ENCODE peak calls at places on chromosome 15, in four cellular contexts. One of them, this sample, is unnamed.

GRCh38 chr15:38461089-38461833 is 7.3 kb downstream of the FAM98B start:
- DNase-seq in SK-N-SH: no peak
- DNase-seq in HepG2: no peak
- DNase-seq in K562: peak
- DNase-seq in this sample: no peak

GRCh38 chr15:98668566-98669308 is 20.4 kb downstream of the IGF1R start:
- DNase-seq in SK-N-SH: no peak
- DNase-seq in HepG2: no peak
- DNase-seq in K562: no peak
- DNase-seq in this sample: no peak

GRCh38 chr15:67680645-67681044 is 138.1 kb downstream of the MAP2K5 start:
- DNase-seq in SK-N-SH: peak
- DNase-seq in HepG2: no peak
- DNase-seq in K562: peak
- DNase-seq in this sample: peak

GRCh38 chr15:69939513-69940440 is 157.9 kb downstream of the TLE3 start:
- DNase-seq in SK-N-SH: no peak
- DNase-seq in HepG2: no peak
- DNase-seq in K562: no peak
- DNase-seq in this sample: no peak

GRCh38 chr15:20352241-20353200 is 189.1 kb downstream of the GOLGA6L6 start:
- DNase-seq in SK-N-SH: no peak
- DNase-seq in HepG2: no peak
- DNase-seq in K562: no peak
- DNase-seq in this sample: no peak

GRCh38 chr15:99211926-99212325 is 37.5 kb downstream of the TTC23 start:
- DNase-seq in SK-N-SH: no peak
- DNase-seq in HepG2: no peak
- DNase-seq in K562: no peak
- DNase-seq in this sample: no peak

GRCh38 chr15:45179221-45179985 is 8.4 kb downstream of the SHF start:
- DNase-seq in SK-N-SH: peak
- DNase-seq in HepG2: peak
- DNase-seq in K562: peak
- DNase-seq in this sample: peak

GRCh38 chr15:44075535-44075934 is 119.5 kb downstream of the FRMD5 start:
- DNase-seq in SK-N-SH: no peak
- DNase-seq in HepG2: no peak
- DNase-seq in K562: no peak
- DNase-seq in this sample: no peak

GRCh38 chr15:75389791-75390382 is 21.5 kb upstream of the MAN2C1 start:
- DNase-seq in SK-N-SH: no peak
- DNase-seq in HepG2: no peak
- DNase-seq in K562: no peak
- DNase-seq in this sample: no peak

GRCh38 chr15:33278816-33279612 is 31.8 kb upstream of the RYR3 start:
- DNase-seq in SK-N-SH: no peak
- DNase-seq in HepG2: no peak
- DNase-seq in K562: no peak
- DNase-seq in this sample: peak

GRCh38 chr15:75453703-75454470 is 2.4 kb upstream of the SIN3A start:
- DNase-seq in SK-N-SH: peak
- DNase-seq in HepG2: peak
- DNase-seq in K562: peak
- DNase-seq in this sample: peak

GRCh38 chr15:54150255-54150654 is 172.0 kb downstream of the UNC13C start:
- DNase-seq in SK-N-SH: no peak
- DNase-seq in HepG2: no peak
- DNase-seq in K562: no peak
- DNase-seq in this sample: no peak

GRCh38 chr15:75307778-75308390 is 25.2 kb downstream of the GOLGA6D start:
- DNase-seq in SK-N-SH: peak
- DNase-seq in HepG2: peak
- DNase-seq in K562: peak
- DNase-seq in this sample: peak

GRCh38 chr15:36882487-36883108 is 217.8 kb downstream of the MEIS2 start:
- DNase-seq in SK-N-SH: no peak
- DNase-seq in HepG2: no peak
- DNase-seq in K562: no peak
- DNase-seq in this sample: no peak

GRCh38 chr15:81338422-81339007 is 14.6 kb upstream of the STARD5 start:
- DNase-seq in SK-N-SH: no peak
- DNase-seq in HepG2: no peak
- DNase-seq in K562: no peak
- DNase-seq in this sample: no peak

GRCh38 chr15:75138016-75138999 is 63.4 kb upstream of the C15orf39 start:
- DNase-seq in SK-N-SH: no peak
- DNase-seq in HepG2: no peak
- DNase-seq in K562: no peak
- DNase-seq in this sample: no peak

GRCh38 chr15:69414702-69415161 is 583 bp downstream of the KIF23 start:
- DNase-seq in SK-N-SH: no peak
- DNase-seq in HepG2: peak
- DNase-seq in K562: peak
- DNase-seq in this sample: peak

GRCh38 chr15:53658827-53659226 is 100.6 kb downstream of the WDR72 start:
- DNase-seq in SK-N-SH: no peak
- DNase-seq in HepG2: no peak
- DNase-seq in K562: no peak
- DNase-seq in this sample: peak

GRCh38 chr15:27674826-27675225 is 424.3 kb downstream of the OCA2 start:
- DNase-seq in SK-N-SH: no peak
- DNase-seq in HepG2: no peak
- DNase-seq in K562: no peak
- DNase-seq in this sample: no peak

GRCh38 chr15:70826634-70827033 is 27.3 kb downstream of the LARP6 start:
- DNase-seq in SK-N-SH: no peak
- DNase-seq in HepG2: peak
- DNase-seq in K562: no peak
- DNase-seq in this sample: no peak

GRCh38 chr15:80507638-80508316 is 103.6 kb downstream of the ARNT2 start:
- DNase-seq in SK-N-SH: no peak
- DNase-seq in HepG2: no peak
- DNase-seq in K562: no peak
- DNase-seq in this sample: no peak

GRCh38 chr15:51470512-51470911 is 129.1 kb downstream of the GLDN start:
- DNase-seq in SK-N-SH: no peak
- DNase-seq in HepG2: peak
- DNase-seq in K562: no peak
- DNase-seq in this sample: no peak

GRCh38 chr15:49154799-49155109 is 645 bp downstream of the COPS2 start:
- DNase-seq in SK-N-SH: no peak
- DNase-seq in HepG2: peak
- DNase-seq in K562: no peak
- DNase-seq in this sample: no peak

GRCh38 chr15:33031324-33031736 is 163.2 kb downstream of the FMN1 start:
- DNase-seq in SK-N-SH: no peak
- DNase-seq in HepG2: no peak
- DNase-seq in K562: no peak
- DNase-seq in this sample: no peak

GRCh38 chr15:28888900-28889299 is 3.1 kb downstream of the APBA2 start:
- DNase-seq in SK-N-SH: no peak
- DNase-seq in HepG2: no peak
- DNase-seq in K562: no peak
- DNase-seq in this sample: no peak

GRCh38 chr15:57795261-57795660 is 88.7 kb downstream of the POLR2M start:
- DNase-seq in SK-N-SH: no peak
- DNase-seq in HepG2: no peak
- DNase-seq in K562: no peak
- DNase-seq in this sample: no peak

GRCh38 chr15:64909546-64909945 is 2.2 kb upstream of the ANKDD1A start:
- DNase-seq in SK-N-SH: no peak
- DNase-seq in HepG2: no peak
- DNase-seq in K562: no peak
- DNase-seq in this sample: no peak

GRCh38 chr15:81407679-81408078 is 33.7 kb upstream of the TMC3 start:
- DNase-seq in SK-N-SH: no peak
- DNase-seq in HepG2: no peak
- DNase-seq in K562: no peak
- DNase-seq in this sample: no peak

DNA sequence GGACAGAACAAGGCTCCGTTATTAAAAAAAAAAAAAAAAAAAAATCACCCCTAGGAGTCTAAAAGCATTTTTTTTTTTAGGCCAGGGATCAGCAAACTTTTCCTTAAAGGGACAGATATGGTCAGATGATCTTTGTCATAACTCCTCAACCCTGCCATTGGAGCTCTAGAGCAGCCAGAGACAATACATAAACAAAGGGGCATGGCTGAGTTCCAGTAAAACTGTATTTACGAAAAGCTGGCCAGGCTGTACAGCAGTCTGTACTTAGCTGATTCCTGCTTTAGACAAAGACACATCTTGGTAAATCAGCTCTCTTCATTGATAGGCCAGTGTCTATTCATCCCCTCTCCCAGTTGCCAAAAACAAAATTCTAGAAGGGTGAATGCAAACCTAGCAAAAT is 35.1 kb downstream of the SENP8 start:
- DNase-seq in SK-N-SH: no peak
- DNase-seq in HepG2: no peak
- DNase-seq in K562: no peak
- DNase-seq in this sample: no peak
- TF ChIP-seq FOXM1 in SK-N-SH: no peak
- TF ChIP-seq FOXM1 in HepG2: no peak
- TF ChIP-seq FOXM1 in K562: no peak
- TF ChIP-seq FOXM1 in this sample: no peak

GRCh38 chr15:73965094-73965729 is 26.9 kb downstream of the STOML1 start:
- DNase-seq in SK-N-SH: no peak
- DNase-seq in HepG2: no peak
- DNase-seq in K562: no peak
- DNase-seq in this sample: peak
- TF ChIP-seq FOXM1 in SK-N-SH: no peak
- TF ChIP-seq FOXM1 in HepG2: no peak
- TF ChIP-seq FOXM1 in K562: no peak
- TF ChIP-seq FOXM1 in this sample: no peak

GRCh38 chr15:90036343-90036742 is 35.2 kb downstream of the ZNF710 start:
- DNase-seq in SK-N-SH: no peak
- DNase-seq in HepG2: no peak
- DNase-seq in K562: no peak
- DNase-seq in this sample: no peak
- TF ChIP-seq FOXM1 in SK-N-SH: no peak
- TF ChIP-seq FOXM1 in HepG2: no peak
- TF ChIP-seq FOXM1 in K562: no peak
- TF ChIP-seq FOXM1 in this sample: no peak

DNA sequence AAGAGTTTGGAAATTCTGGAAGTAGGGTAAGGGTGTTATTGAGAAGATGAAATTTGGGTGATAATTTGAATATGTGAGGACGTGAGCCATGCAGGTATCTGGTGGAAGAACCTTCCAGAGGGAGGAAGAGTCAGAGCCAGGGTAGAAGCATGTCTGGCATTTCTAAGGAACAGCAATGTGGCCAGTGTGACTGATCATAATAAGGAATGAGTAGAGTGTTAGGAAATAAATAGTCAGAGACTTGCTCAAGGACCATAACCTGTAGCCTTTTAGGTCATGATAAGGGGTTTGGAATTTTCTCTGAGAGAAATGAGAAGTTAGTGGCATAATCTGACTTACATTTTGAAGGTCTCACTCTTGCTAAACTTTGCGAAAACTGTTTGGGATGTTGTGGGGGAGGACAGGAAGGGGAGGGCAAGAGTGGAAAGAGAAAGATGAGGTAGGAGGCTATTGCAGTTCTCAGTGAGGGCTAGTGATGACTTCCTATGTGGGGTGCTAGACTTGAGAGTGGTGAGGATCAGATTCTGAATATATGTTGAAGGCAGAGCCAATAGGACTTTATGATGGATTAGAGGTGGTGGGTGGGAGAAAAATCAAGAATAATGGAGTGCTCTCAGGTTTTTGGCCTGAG is 568.3 kb downstream of the AGBL1 start:
- DNase-seq in SK-N-SH: no peak
- DNase-seq in HepG2: no peak
- DNase-seq in K562: no peak
- DNase-seq in this sample: no peak
- TF ChIP-seq FOXM1 in SK-N-SH: no peak
- TF ChIP-seq FOXM1 in HepG2: no peak
- TF ChIP-seq FOXM1 in K562: no peak
- TF ChIP-seq FOXM1 in this sample: no peak

DNA sequence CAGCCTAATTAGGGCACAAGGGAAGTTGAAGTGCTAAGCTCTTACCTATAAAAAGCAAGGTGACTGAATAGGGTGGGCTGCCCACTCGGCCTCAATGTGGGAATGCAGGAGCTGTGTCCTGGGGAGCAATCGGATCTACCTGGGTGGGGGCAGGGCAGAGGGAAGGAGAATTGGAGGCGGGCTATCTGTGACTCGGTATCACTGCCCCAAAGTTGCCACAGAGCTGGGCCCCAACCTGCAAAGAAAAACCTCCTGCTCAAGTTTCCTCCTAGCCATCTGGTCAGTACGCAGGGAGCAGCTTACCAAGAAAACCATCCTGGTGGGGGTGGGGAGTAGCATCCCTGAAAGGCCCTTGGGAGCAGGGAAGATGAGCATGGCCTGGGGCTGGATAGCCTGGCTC is 10.7 kb downstream of the CIB2 start:
- DNase-seq in SK-N-SH: no peak
- DNase-seq in HepG2: no peak
- DNase-seq in K562: no peak
- DNase-seq in this sample: no peak
- TF ChIP-seq FOXM1 in SK-N-SH: no peak
- TF ChIP-seq FOXM1 in HepG2: no peak
- TF ChIP-seq FOXM1 in K562: no peak
- TF ChIP-seq FOXM1 in this sample: no peak

GRCh38 chr15:59222106-59222505 is 15.5 kb downstream of the LDHAL6B start:
- DNase-seq in SK-N-SH: no peak
- DNase-seq in HepG2: no peak
- DNase-seq in K562: no peak
- DNase-seq in this sample: no peak
- TF ChIP-seq FOXM1 in SK-N-SH: no peak
- TF ChIP-seq FOXM1 in HepG2: no peak
- TF ChIP-seq FOXM1 in K562: no peak
- TF ChIP-seq FOXM1 in this sample: no peak

GRCh38 chr15:89199734-89200133 is 21.6 kb downstream of the RLBP1 start:
- DNase-seq in SK-N-SH: no peak
- DNase-seq in HepG2: no peak
- DNase-seq in K562: no peak
- DNase-seq in this sample: no peak
- TF ChIP-seq FOXM1 in SK-N-SH: no peak
- TF ChIP-seq FOXM1 in HepG2: no peak
- TF ChIP-seq FOXM1 in K562: no peak
- TF ChIP-seq FOXM1 in this sample: no peak

GRCh38 chr15:100602822-100603393 is 519 bp downstream of the ASB7 start:
- DNase-seq in SK-N-SH: peak
- DNase-seq in HepG2: peak
- DNase-seq in K562: peak
- DNase-seq in this sample: peak
- TF ChIP-seq FOXM1 in SK-N-SH: no peak
- TF ChIP-seq FOXM1 in HepG2: no peak
- TF ChIP-seq FOXM1 in K562: no peak
- TF ChIP-seq FOXM1 in this sample: no peak

GRCh38 chr15:25224396-25224795 is 214.4 kb downstream of the UBE3A start:
- DNase-seq in SK-N-SH: no peak
- DNase-seq in HepG2: no peak
- DNase-seq in K562: no peak
- DNase-seq in this sample: no peak
- TF ChIP-seq FOXM1 in SK-N-SH: no peak
- TF ChIP-seq FOXM1 in HepG2: no peak
- TF ChIP-seq FOXM1 in K562: no peak
- TF ChIP-seq FOXM1 in this sample: no peak

GRCh38 chr15:40307421-40308165 is at the start of gene PLCB2:
- DNase-seq in SK-N-SH: no peak
- DNase-seq in HepG2: peak
- DNase-seq in K562: peak
- DNase-seq in this sample: no peak
- TF ChIP-seq FOXM1 in SK-N-SH: no peak
- TF ChIP-seq FOXM1 in HepG2: no peak
- TF ChIP-seq FOXM1 in K562: no peak
- TF ChIP-seq FOXM1 in this sample: no peak

This sample was measured in HEK293T.